ENCODE peak calls at places on chromosomes 3 and 15, in four cellular contexts. Q, H, R and N are unnamed samples.

GRCh38 chr3:143644370-143645089 is 203.7 kb downstream of the SLC9A9 start:
- DNase-seq in Q (peak; percentile 48), R (peak; percentile 70), H (peak; percentile 79), N (peak; percentile 86)

GRCh38 chr15:48924528-48925393 is 39.0 kb downstream of the SHC4 start:
- DNase-seq in R (no peak), Q (no peak), H (no peak), N (no peak)

GRCh38 chr3:129439381-129439816 is 349 bp downstream of the MBD4 start:
- DNase-seq in Q (no peak), H (peak; percentile 20), R (no peak), N (peak; percentile 42)

GRCh38 chr3:114675104-114675503 is 381.3 kb downstream of the TIGIT start:
- DNase-seq in R (no peak), Q (no peak), H (no peak), N (no peak)

GRCh38 chr3:172853911-172854648 is 103.6 kb downstream of the ECT2 start:
- DNase-seq in Q (no peak), H (no peak), R (peak; percentile 54), N (no peak)

GRCh38 chr3:82796765-82797164 is 1035.3 kb upstream of the GBE1 start:
- DNase-seq in Q (no peak), R (no peak), H (no peak), N (peak; percentile 7)

GRCh38 chr3:5036536-5036833 is 57.2 kb downstream of the BHLHE40 start:
- DNase-seq in H (no peak), Q (no peak), R (no peak), N (no peak)

GRCh38 chr3:195821403-195822130 is 9.8 kb upstream of the MUC4 start:
- DNase-seq in Q (no peak), H (peak; percentile 41), R (no peak), N (no peak)

GRCh38 chr3:43707266-43707665 is 16.5 kb downstream of the ABHD5 start:
- DNase-seq in R (no peak), H (no peak), Q (no peak), N (no peak)

GRCh38 chr15:31306426-31307269 is 20.0 kb upstream of the KLF13 start:
- DNase-seq in H (no peak), R (peak; percentile 98), Q (peak; percentile 88), N (peak; percentile 85)

GRCh38 chr15:74320358-74321247 is 46.8 kb downstream of the CYP11A1 start:
- DNase-seq in R (peak; percentile 64), Q (peak; percentile 84), H (peak; percentile 77), N (peak; percentile 67)

GRCh38 chr3:23611737-23612295 is 193.9 kb upstream of the UBE2E1 start:
- DNase-seq in Q (peak; percentile 44), R (no peak), H (no peak), N (peak; percentile 37)

GRCh38 chr3:155745795-155746550 is 1.1 kb upstream of the PLCH1 start:
- DNase-seq in H (peak; percentile 20), R (peak; percentile 81), Q (peak; percentile 71), N (peak; percentile 89)

GRCh38 chr3:52278510-52279069 is at the start of gene WDR82:
- DNase-seq in R (peak; percentile 97), Q (peak; percentile 99), H (peak; percentile 95), N (peak; percentile 96)

GRCh38 chr15:25106209-25106608 is 151.4 kb downstream of the SNRPN start:
- DNase-seq in H (no peak), R (no peak), Q (no peak), N (no peak)

GRCh38 chr3:156633335-156633734 is 41.1 kb upstream of the TIPARP start:
- DNase-seq in Q (no peak), H (peak; percentile 90), R (no peak), N (no peak)

GRCh38 chr3:37770938-37771918 is 90.5 kb upstream of the CTDSPL start:
- DNase-seq in Q (no peak), R (no peak), H (no peak), N (no peak)

GRCh38 chr15:74657846-74658245 is 38.0 kb downstream of the EDC3 start:
- DNase-seq in Q (no peak), R (no peak), H (no peak), N (peak; percentile 4)

GRCh38 chr3:158847466-158847849 is 45.6 kb downstream of the MFSD1 start:
- DNase-seq in H (no peak), R (no peak), Q (no peak), N (no peak)

GRCh38 chr15:98442901-98443300 is 205.4 kb upstream of the IGF1R start:
- DNase-seq in H (no peak), R (no peak), Q (no peak), N (no peak)

GRCh38 chr3:48130321-48130881 is 57.8 kb downstream of the CDC25A start:
- DNase-seq in H (no peak), R (no peak), Q (no peak), N (peak; percentile 46)

GRCh38 chr15:67359431-67360082 is 105.0 kb downstream of the IQCH start:
- DNase-seq in H (no peak), Q (no peak), R (no peak), N (no peak)

GRCh38 chr15:92929002-92929401 is 28.9 kb downstream of the CHD2 start:
- DNase-seq in H (no peak), Q (no peak), R (no peak), N (no peak)

GRCh38 chr15:89740137-89740536 is 10.9 kb downstream of the MESP1 start:
- DNase-seq in R (peak; percentile 85), Q (peak; percentile 73), H (peak; percentile 95), N (peak; percentile 90)

DNA sequence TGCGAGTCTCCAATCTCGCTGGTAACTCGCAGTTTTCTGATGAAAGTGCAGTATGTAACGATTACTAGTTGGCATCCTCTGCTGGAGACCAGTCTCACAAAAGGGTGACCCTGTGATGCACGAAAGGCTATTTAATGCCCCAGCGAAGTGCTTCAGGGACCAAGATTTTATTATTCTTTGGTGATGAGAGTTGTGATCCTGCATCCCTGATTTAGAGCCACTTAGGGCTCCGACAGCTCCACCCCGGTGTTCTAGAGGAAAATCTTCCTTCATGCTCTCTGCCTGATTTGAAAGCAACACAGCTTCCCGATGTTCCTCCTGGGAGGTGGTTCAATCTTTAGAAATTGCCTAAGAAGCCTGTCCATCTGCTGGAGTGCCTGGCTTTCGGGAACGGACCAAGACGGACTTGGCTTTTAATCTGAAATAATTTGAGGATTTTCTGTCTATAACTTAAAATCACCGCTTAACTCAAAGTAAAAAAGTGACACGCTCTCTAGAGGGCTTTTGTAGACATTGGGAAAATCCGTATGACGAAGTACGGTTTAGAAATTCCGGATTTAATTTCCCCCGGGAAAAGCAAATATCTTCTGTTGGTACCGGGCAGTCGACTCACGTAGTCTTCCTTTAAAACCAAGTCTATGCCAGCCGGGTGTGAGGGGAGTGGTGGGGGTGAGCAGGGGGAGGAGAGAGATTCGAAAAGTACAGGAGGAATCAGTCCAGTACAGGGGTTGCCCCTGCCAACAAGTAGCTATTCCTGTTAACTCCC is 990 bp upstream of the ALCAM start:
- DNase-seq in H (peak; percentile 27), R (peak; percentile 28), Q (no peak), N (peak; percentile 59)
- H2BK120ac ChIP-seq in H (peak overlapping the region; percentile 20), R (no peak overlapping the region), Q (no peak overlapping the region), N (no peak overlapping the region)

GRCh38 chr15:78306176-78306774 is 6.9 kb upstream of the SKIC8 start:
- DNase-seq in R (no peak), H (peak; percentile 36), Q (no peak), N (peak; percentile 58)
- H3K18ac ChIP-seq in R (no peak overlapping the region), H (no peak overlapping the region), Q (no peak overlapping the region), N (no peak overlapping the region)

GRCh38 chr15:68676011-68676605 is 97.3 kb downstream of the CORO2B start:
- DNase-seq in H (no peak), R (no peak), Q (no peak), N (no peak)
- H3K79me2 ChIP-seq in H (no peaks in the 10 kb centered on the region), R (no peaks in the 10 kb centered on the region), Q (no peaks in the 10 kb centered on the region), N (no peaks in the 10 kb centered on the region)

GRCh38 chr3:74639681-74640080 is 25.2 kb upstream of the CNTN3 start:
- DNase-seq in H (no peak), Q (no peak), R (no peak), N (no peak)
- H2BK120ac ChIP-seq in H (no peak overlapping the region), Q (no peak overlapping the region), R (no peak overlapping the region), N (no peak overlapping the region)

GRCh38 chr3:67654832-67655152 is 380 bp upstream of the SUCLG2 start:
- DNase-seq in R (no peak), H (peak; percentile 34), Q (no peak), N (no peak)

GRCh38 chr3:67655364-67656121 is 1.1 kb upstream of the SUCLG2 start:
- DNase-seq in H (peak; percentile 7), R (no peak), Q (no peak), N (no peak)

GRCh38 chr3:67654099-67654831 is at the start of gene SUCLG2:
- DNase-seq in R (peak; percentile 88), H (peak; percentile 93), Q (peak; percentile 87), N (peak; percentile 93)

GRCh38 chr3:67656614-67657013 is 2.2 kb upstream of the SUCLG2 start:
- DNase-seq in Q (no peak), R (no peak), H (no peak), N (no peak)

GRCh38 chr3:67653425-67654098 is 850 bp downstream of the SUCLG2 start:
- DNase-seq in H (peak; percentile 24), R (no peak), Q (no peak), N (no peak)
- H3K18ac ChIP-seq in H (peak overlapping the region; percentile 98), R (peak overlapping the region; percentile 28), Q (peak overlapping the region; percentile 71), N (peak overlapping the region; percentile 93)

GRCh38 chr3:177968891-177969290 is 567.3 kb upstream of the KCNMB2 start:
- DNase-seq in R (no peak), H (peak; percentile 82), Q (no peak), N (no peak)
- H3K79me2 ChIP-seq in R (no peaks in the 10 kb centered on the region), H (no peaks in the 10 kb centered on the region), Q (no peaks in the 10 kb centered on the region), N (no peaks in the 10 kb centered on the region)

GRCh38 chr3:134312873-134313838 is 61.1 kb downstream of the AMOTL2 start:
- DNase-seq in R (peak; percentile 88), H (peak; percentile 85), Q (peak; percentile 88), N (peak; percentile 92)
- H2BK120ac ChIP-seq in R (peak overlapping the region; percentile 56), H (peak overlapping the region; percentile 97), Q (no peak overlapping the region), N (peak overlapping the region; percentile 75)